ENCODE peak calls at places on chromosomes 1 and 21, in seven cellular contexts. R is pancreas, B is WTC11, C is right atrium auricular region, V is psoas muscle, Z is A549, K is astrocyte of the spinal cord. I is an unnamed sample.

GRCh38 chr1:53715478-53715877 is 23.5 kb downstream of the GLIS1 start:
- DNase-seq in V (no peak), Z (peak), K (no peak), C (no peak), R (no peak), B (peak), I (no peak)

GRCh38 chr1:54453509-54453908 is 47.3 kb upstream of the SSBP3 start:
- DNase-seq in Z (no peak), R (no peak), C (no peak), B (no peak), K (no peak), V (no peak), I (no peak)

GRCh38 chr1:14517813-14518180 is 80.7 kb upstream of the KAZN start:
- DNase-seq in K (no peak), V (no peak), C (no peak), Z (no peak), R (no peak), B (no peak), I (no peak)

GRCh38 chr1:112074711-112075110 is 85.2 kb upstream of the KCND3 start:
- DNase-seq in V (no peak), C (no peak), B (no peak), R (no peak), Z (no peak), K (no peak), I (no peak)

GRCh38 chr1:203252678-203253077 is 23.2 kb upstream of the CHIT1 start:
- DNase-seq in K (no peak), B (no peak), R (no peak), Z (no peak), C (no peak), V (no peak), I (no peak)

GRCh38 chr21:38938343-38938742 is 132.6 kb downstream of the ETS2 start:
- DNase-seq in R (no peak), C (no peak), K (no peak), Z (no peak), V (no peak), B (no peak), I (no peak)

GRCh38 chr1:230861489-230861888 is 6.8 kb downstream of the C1orf198 start:
- DNase-seq in Z (no peak), K (no peak), V (no peak), C (no peak), R (no peak), B (peak), I (no peak)

GRCh38 chr21:46661211-46661625 is 25.7 kb downstream of the PRMT2 start:
- DNase-seq in C (no peak), B (peak), R (peak), K (peak), Z (no peak), V (peak), I (no peak)

GRCh38 chr1:19596065-19596718 is 47.9 kb upstream of the NBL1 start:
- DNase-seq in R (no peak), Z (no peak), C (no peak), V (no peak), K (no peak), B (peak), I (no peak)

GRCh38 chr1:39129514-39129913 is 75.0 kb upstream of the MACF1 start:
- DNase-seq in Z (peak), V (no peak), K (peak), C (no peak), R (no peak), B (no peak), I (no peak)

GRCh38 chr1:4696161-4696745 is 41.8 kb downstream of the AJAP1 start:
- DNase-seq in Z (no peak), K (no peak), B (no peak), R (no peak), V (no peak), C (no peak), I (no peak)

GRCh38 chr1:93988634-93989350 is 79.6 kb upstream of the GCLM start:
- DNase-seq in B (no peak), R (no peak), V (no peak), Z (no peak), K (peak), C (peak), I (no peak)

GRCh38 chr1:32351859-32352745 is 10.2 kb downstream of the FAM229A start:
- DNase-seq in C (no peak), R (no peak), Z (peak), B (peak), K (peak), V (peak), I (no peak)

GRCh38 chr1:9838946-9839345 is 15.2 kb upstream of the CLSTN1 start:
- DNase-seq in V (no peak), B (peak), K (no peak), Z (no peak), R (no peak), C (no peak), I (no peak)

GRCh38 chr1:100921110-100921706 is 25.3 kb downstream of the SLC30A7 start:
- DNase-seq in V (no peak), Z (peak), K (peak), R (no peak), B (no peak), C (no peak), I (no peak)

GRCh38 chr1:205918955-205919746 is 24.1 kb downstream of the SLC26A9 start:
- DNase-seq in B (peak), Z (peak), C (peak), R (peak), K (peak), V (peak), I (no peak)

GRCh38 chr1:219498666-219499065 is 114.2 kb downstream of the ZC3H11B start:
- DNase-seq in C (no peak), Z (no peak), R (no peak), K (no peak), B (no peak), V (peak), I (no peak)

GRCh38 chr1:202858306-202858705 is 30.6 kb downstream of the RABIF start:
- DNase-seq in R (no peak), C (peak), B (no peak), K (peak), Z (no peak), V (peak), I (no peak)

GRCh38 chr1:189429610-189430009 is 1048.1 kb downstream of the BRINP3 start:
- DNase-seq in Z (peak), R (peak), C (no peak), B (no peak), K (peak), V (no peak), I (no peak)

GRCh38 chr1:29511436-29511835 is 275.1 kb downstream of the PTPRU start:
- DNase-seq in K (no peak), V (no peak), C (peak), R (no peak), B (no peak), Z (no peak), I (no peak)

GRCh38 chr1:17209446-17209845 is 4.5 kb downstream of the PADI1 start:
- DNase-seq in R (no peak), Z (no peak), V (no peak), C (no peak), K (no peak), B (no peak), I (no peak)

GRCh38 chr1:188706742-188707141 is 1770.9 kb downstream of the BRINP3 start:
- DNase-seq in K (peak), B (no peak), R (no peak), Z (peak), C (no peak), V (no peak), I (no peak)

GRCh38 chr1:200307755-200308066 is 102.1 kb downstream of the ZNF281 start:
- DNase-seq in R (no peak), B (no peak), V (no peak), Z (no peak), C (no peak), K (no peak), I (no peak)
- TF ChIP-seq CTCF in R (no peak), B (no peak), V (no peak), Z (peak), C (no peak), K (no peak), I (peak)

GRCh38 chr1:172778461-172779455 is 119.9 kb downstream of the FASLG start:
- DNase-seq in V (no peak), R (no peak), K (no peak), C (no peak), Z (no peak), B (no peak), I (no peak)
- TF ChIP-seq CTCF in V (no peak), R (no peak), K (no peak), C (no peak), Z (no peak), B (no peak), I (peak)

GRCh38 chr1:198805498-198806151 is 166.8 kb downstream of the PTPRC start:
- DNase-seq in V (no peak), R (no peak), B (no peak), C (no peak), K (no peak), Z (no peak), I (no peak)
- TF ChIP-seq CTCF in V (no peak), R (no peak), B (no peak), C (no peak), K (no peak), Z (no peak), I (no peak)

GRCh38 chr1:227666286-227666685 is 68.8 kb downstream of the JMJD4 start:
- DNase-seq in B (no peak), V (no peak), C (no peak), K (no peak), Z (no peak), R (no peak), I (no peak)

GRCh38 chr1:227662933-227663332 is 72.2 kb downstream of the JMJD4 start:
- DNase-seq in C (no peak), V (no peak), Z (no peak), B (no peak), R (no peak), K (no peak), I (no peak)

GRCh38 chr1:227661495-227661894 is 73.6 kb downstream of the JMJD4 start:
- DNase-seq in B (no peak), K (no peak), C (no peak), Z (peak), R (no peak), V (no peak), I (no peak)
- TF ChIP-seq CTCF in B (no peak), K (no peak), C (no peak), Z (no peak), R (no peak), V (no peak), I (no peak)

GRCh38 chr1:22841754-22842370 is 130.8 kb downstream of the LACTBL1 start:
- DNase-seq in R (no peak), Z (no peak), V (peak), K (no peak), C (peak), B (no peak), I (no peak)
- TF ChIP-seq CTCF in R (no peak), Z (no peak), V (no peak), K (no peak), C (no peak), B (no peak), I (no peak)

DNA sequence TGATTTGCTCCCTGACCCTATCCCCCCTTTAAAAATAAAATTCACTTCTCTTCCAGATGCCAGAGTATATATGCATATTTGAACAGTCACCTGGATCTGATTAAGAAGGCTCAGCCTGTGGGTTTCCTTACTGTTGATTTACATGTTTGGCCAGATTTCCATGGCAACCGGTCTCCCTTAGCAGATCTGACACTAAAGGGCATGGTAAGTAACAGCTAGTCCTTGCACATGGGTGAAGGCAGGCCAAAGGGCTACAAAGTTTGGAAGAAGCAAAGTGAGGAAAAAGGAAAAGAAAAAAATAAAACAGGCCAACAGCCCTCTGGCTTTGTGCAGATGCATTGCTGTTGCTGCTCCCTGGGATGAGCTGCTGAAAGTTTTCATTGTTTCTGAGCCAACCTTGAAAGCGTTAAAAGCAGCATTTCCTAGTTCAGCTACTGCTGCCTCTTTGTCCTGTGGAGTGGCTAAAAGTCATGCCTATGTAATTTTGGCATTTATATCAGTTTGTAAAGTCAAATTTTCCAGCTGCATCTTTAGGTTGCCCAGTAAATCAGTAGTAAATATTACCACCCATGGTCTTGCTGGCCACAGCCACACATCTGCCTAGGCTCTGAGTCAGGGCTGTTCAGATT is 176.5 kb upstream of the HOOK1 start:
- DNase-seq in V (no peak), R (peak), B (no peak), Z (peak), K (peak), C (no peak), I (no peak)
- TF ChIP-seq CTCF in V (no peak), R (no peak), B (no peak), Z (no peak), K (no peak), C (no peak), I (no peak)

GRCh38 chr1:110545492-110545891 is 26.5 kb upstream of the KCNA10 start:
- DNase-seq in K (no peak), C (no peak), Z (no peak), R (no peak), B (no peak), V (no peak), I (no peak)

GRCh38 chr1:110544753-110545152 is 25.8 kb upstream of the KCNA10 start:
- DNase-seq in K (no peak), V (no peak), B (no peak), R (no peak), C (no peak), Z (no peak), I (no peak)

GRCh38 chr1:110551278-110551809 is 32.4 kb upstream of the KCNA10 start:
- DNase-seq in K (no peak), V (no peak), R (no peak), Z (no peak), C (no peak), B (no peak), I (no peak)

GRCh38 chr1:110547017-110547416 is 28.0 kb upstream of the KCNA10 start:
- DNase-seq in Z (no peak), K (no peak), B (no peak), V (no peak), R (no peak), C (no peak), I (no peak)

DNA sequence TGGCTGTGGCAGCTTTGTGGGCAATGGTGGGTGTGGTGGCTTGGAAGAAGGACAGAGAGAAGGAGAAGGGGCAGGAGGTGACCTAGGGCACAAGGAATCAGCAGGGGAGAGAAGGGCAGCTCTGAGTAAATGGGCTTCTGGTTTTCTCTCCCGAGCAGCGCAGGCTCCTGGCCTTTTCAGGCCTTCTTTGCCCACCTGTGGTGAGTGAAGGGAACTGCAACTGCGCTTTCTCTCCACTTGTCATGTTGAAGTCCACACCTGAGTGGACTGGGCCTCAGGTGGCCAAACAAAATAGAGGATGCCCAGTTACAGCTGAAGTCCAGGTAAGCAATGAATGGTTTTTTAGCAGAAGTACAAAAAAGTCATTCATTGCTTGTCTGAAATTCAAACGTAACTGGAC is 29.4 kb upstream of the KCNA10 start:
- DNase-seq in V (no peak), R (peak), C (no peak), B (peak), Z (peak), K (no peak), I (no peak)
- TF ChIP-seq CTCF in V (peak), R (peak), C (no peak), B (no peak), Z (peak), K (peak), I (peak)

GRCh38 chr1:64251971-64252370 is 48.5 kb downstream of the UBE2U start:
- DNase-seq in Z (peak), R (no peak), V (no peak), C (no peak), K (no peak), B (no peak), I (no peak)
- TF ChIP-seq CTCF in Z (no peak), R (no peak), V (no peak), C (no peak), K (peak), B (no peak), I (no peak)

DNA sequence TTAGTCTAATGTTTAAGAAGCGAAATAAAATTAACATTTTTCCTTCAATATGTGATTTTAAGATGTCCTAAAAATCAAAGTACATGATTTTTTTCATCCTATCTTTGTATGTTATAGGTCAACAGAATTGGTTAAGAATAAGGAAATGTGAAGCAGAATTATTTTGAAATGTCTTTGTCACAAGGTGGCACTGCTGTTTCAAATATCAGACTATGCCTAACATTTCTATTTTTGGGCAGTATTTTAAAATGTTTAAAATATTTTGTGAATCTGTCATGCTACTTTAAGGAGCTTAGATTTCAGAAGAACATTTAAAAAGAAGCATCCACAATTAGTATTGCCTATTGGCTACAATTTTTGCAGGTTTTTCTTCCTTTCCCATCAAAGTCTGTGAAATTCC is 38.7 kb downstream of the AMY1C start:
- DNase-seq in K (peak), V (no peak), B (no peak), Z (peak), C (no peak), R (no peak), I (no peak)
- TF ChIP-seq CTCF in K (no peak), V (peak), B (no peak), Z (peak), C (no peak), R (no peak), I (no peak)